ENCODE peak calls at places on chromosomes 6 and 20, in five cellular contexts. One of them, this sample, is unnamed.

GRCh38 chr6:87151786-87152527 is 3.4 kb upstream of the ZNF292 start:
- DNase-seq in G401: peak
- DNase-seq in sigmoid colon: peak
- DNase-seq in CD8-positive, alpha-beta T cell: peak
- DNase-seq in DMS79: peak
- DNase-seq in this sample: peak

GRCh38 chr20:43923322-43923721 is 8.7 kb downstream of the TOX2 start:
- DNase-seq in G401: no peak
- DNase-seq in sigmoid colon: no peak
- DNase-seq in CD8-positive, alpha-beta T cell: no peak
- DNase-seq in DMS79: no peak
- DNase-seq in this sample: no peak

GRCh38 chr6:36268478-36269248 is 1.2 kb upstream of the PNPLA1 start:
- DNase-seq in G401: no peak
- DNase-seq in sigmoid colon: no peak
- DNase-seq in CD8-positive, alpha-beta T cell: no peak
- DNase-seq in DMS79: no peak
- DNase-seq in this sample: no peak

GRCh38 chr20:13494019-13494418 is 144.7 kb downstream of the TASP1 start:
- DNase-seq in G401: no peak
- DNase-seq in sigmoid colon: no peak
- DNase-seq in CD8-positive, alpha-beta T cell: no peak
- DNase-seq in DMS79: no peak
- DNase-seq in this sample: no peak

GRCh38 chr6:102229271-102229670 is 835.8 kb downstream of the GRIK2 start:
- DNase-seq in G401: no peak
- DNase-seq in sigmoid colon: no peak
- DNase-seq in CD8-positive, alpha-beta T cell: no peak
- DNase-seq in DMS79: no peak
- DNase-seq in this sample: no peak

GRCh38 chr20:50724851-50725721 is 6.3 kb upstream of the PARD6B start:
- DNase-seq in G401: no peak
- DNase-seq in sigmoid colon: peak
- DNase-seq in CD8-positive, alpha-beta T cell: no peak
- DNase-seq in DMS79: no peak
- DNase-seq in this sample: no peak

GRCh38 chr6:3997144-3997770 is 81.7 kb downstream of the FAM217A start:
- DNase-seq in G401: no peak
- DNase-seq in sigmoid colon: no peak
- DNase-seq in CD8-positive, alpha-beta T cell: no peak
- DNase-seq in DMS79: no peak
- DNase-seq in this sample: peak

GRCh38 chr20:7449269-7449668 is 491.0 kb downstream of the HAO1 start:
- DNase-seq in G401: no peak
- DNase-seq in sigmoid colon: no peak
- DNase-seq in CD8-positive, alpha-beta T cell: no peak
- DNase-seq in DMS79: no peak
- DNase-seq in this sample: no peak

GRCh38 chr6:24589334-24589733 is 56.7 kb downstream of the KIAA0319 start:
- DNase-seq in G401: no peak
- DNase-seq in sigmoid colon: no peak
- DNase-seq in CD8-positive, alpha-beta T cell: no peak
- DNase-seq in DMS79: no peak
- DNase-seq in this sample: no peak

GRCh38 chr20:61953037-61953788 is 112.5 kb downstream of the TAF4 start:
- DNase-seq in G401: no peak
- DNase-seq in sigmoid colon: peak
- DNase-seq in CD8-positive, alpha-beta T cell: no peak
- DNase-seq in DMS79: no peak
- DNase-seq in this sample: no peak

GRCh38 chr20:41149679-41150131 is 12.4 kb downstream of the PLCG1 start:
- DNase-seq in G401: no peak
- DNase-seq in sigmoid colon: no peak
- DNase-seq in CD8-positive, alpha-beta T cell: no peak
- DNase-seq in DMS79: no peak
- DNase-seq in this sample: no peak

GRCh38 chr20:49562341-49563014 is 5.5 kb downstream of the PTGIS start:
- DNase-seq in G401: no peak
- DNase-seq in sigmoid colon: peak
- DNase-seq in CD8-positive, alpha-beta T cell: no peak
- DNase-seq in DMS79: no peak
- DNase-seq in this sample: no peak

GRCh38 chr20:58706975-58707681 is 14.5 kb downstream of the NPEPL1 start:
- DNase-seq in G401: no peak
- DNase-seq in sigmoid colon: peak
- DNase-seq in CD8-positive, alpha-beta T cell: no peak
- DNase-seq in DMS79: no peak
- DNase-seq in this sample: no peak

GRCh38 chr6:42136508-42137191 is 5.8 kb downstream of the C6orf132 start:
- DNase-seq in G401: peak
- DNase-seq in sigmoid colon: no peak
- DNase-seq in CD8-positive, alpha-beta T cell: no peak
- DNase-seq in DMS79: no peak
- DNase-seq in this sample: no peak

GRCh38 chr20:43941476-43942212 is 27.0 kb downstream of the TOX2 start:
- DNase-seq in G401: no peak
- DNase-seq in sigmoid colon: no peak
- DNase-seq in CD8-positive, alpha-beta T cell: no peak
- DNase-seq in DMS79: no peak
- DNase-seq in this sample: no peak

GRCh38 chr20:6101346-6101745 is 21.5 kb downstream of the FERMT1 start:
- DNase-seq in G401: no peak
- DNase-seq in sigmoid colon: no peak
- DNase-seq in CD8-positive, alpha-beta T cell: no peak
- DNase-seq in DMS79: no peak
- DNase-seq in this sample: no peak

GRCh38 chr20:43916073-43916874 is 1.6 kb downstream of the TOX2 start:
- DNase-seq in G401: no peak
- DNase-seq in sigmoid colon: no peak
- DNase-seq in CD8-positive, alpha-beta T cell: no peak
- DNase-seq in DMS79: no peak
- DNase-seq in this sample: no peak

GRCh38 chr6:108594640-108595039 is 33.9 kb downstream of the FOXO3 start:
- DNase-seq in G401: no peak
- DNase-seq in sigmoid colon: no peak
- DNase-seq in CD8-positive, alpha-beta T cell: no peak
- DNase-seq in DMS79: no peak
- DNase-seq in this sample: no peak

GRCh38 chr6:35025241-35026188 is 115.6 kb downstream of the TCP11 start:
- DNase-seq in G401: no peak
- DNase-seq in sigmoid colon: no peak
- DNase-seq in CD8-positive, alpha-beta T cell: no peak
- DNase-seq in DMS79: no peak
- DNase-seq in this sample: peak

GRCh38 chr6:148969679-148970078 is 222.8 kb downstream of the UST start:
- DNase-seq in G401: no peak
- DNase-seq in sigmoid colon: peak
- DNase-seq in CD8-positive, alpha-beta T cell: no peak
- DNase-seq in DMS79: peak
- DNase-seq in this sample: no peak

GRCh38 chr6:41872102-41872602 is 23.0 kb downstream of the USP49 start:
- DNase-seq in G401: no peak
- DNase-seq in sigmoid colon: no peak
- DNase-seq in CD8-positive, alpha-beta T cell: no peak
- DNase-seq in DMS79: no peak
- DNase-seq in this sample: no peak

This sample was measured in midbrain.